ENCODE peak calls at places on chromosomes 6 and 20, in four cellular contexts. R is K562, P is testis, V is ovary. U is an unnamed sample.

GRCh38 chr20:12067686-12068085 is 150.0 kb downstream of the BTBD3 start:
- DNase-seq in V (no peak), P (no peak), R (no peak), U (no peak)

GRCh38 chr20:61609461-61609860 is 357.4 kb downstream of the CDH4 start:
- DNase-seq in V (no peak), P (no peak), R (no peak), U (no peak)

GRCh38 chr20:34301587-34302311 is 1.4 kb downstream of the AHCY start:
- DNase-seq in R (peak), V (no peak), P (no peak), U (no peak)

GRCh38 chr6:1904494-1904854 is 294.8 kb downstream of the FOXC1 start:
- DNase-seq in V (peak), P (peak), R (no peak), U (no peak)

GRCh38 chr6:111852704-111853103 is 20.5 kb downstream of the FYN start:
- DNase-seq in R (no peak), V (no peak), P (no peak), U (no peak)

GRCh38 chr20:2084703-2085102 is 16.9 kb upstream of the STK35 start:
- DNase-seq in R (no peak), V (no peak), P (no peak), U (no peak)

GRCh38 chr6:5050009-5050408 is 35.1 kb upstream of the PPP1R3G start:
- DNase-seq in V (no peak), R (no peak), P (no peak), U (no peak)

GRCh38 chr6:1987640-1988039 is 257.8 kb downstream of the GMDS start:
- DNase-seq in V (no peak), P (no peak), R (no peak), U (no peak)

GRCh38 chr6:115545410-115545986 is 515.2 kb downstream of the FRK start:
- DNase-seq in P (peak), R (no peak), V (no peak), U (peak)

GRCh38 chr6:108941867-108942266 is 93.6 kb downstream of the ARMC2 start:
- DNase-seq in P (no peak), R (no peak), V (no peak), U (no peak)

GRCh38 chr6:5998741-5999687 is 7.7 kb downstream of the NRN1 start:
- DNase-seq in V (no peak), R (peak), P (no peak), U (peak)

GRCh38 chr20:53949319-53949839 is 121.0 kb downstream of the BCAS1 start:
- DNase-seq in R (no peak), V (no peak), P (no peak), U (peak)

GRCh38 chr6:38603966-38604365 is 35.8 kb downstream of the BTBD9 start:
- DNase-seq in R (no peak), V (no peak), P (no peak), U (no peak)

GRCh38 chr20:37327748-37328147 is 18.2 kb upstream of the SRC start:
- DNase-seq in R (no peak), V (peak), P (peak), U (no peak)

GRCh38 chr20:57416296-57417022 is 25.3 kb downstream of the RBM38 start:
- DNase-seq in V (no peak), R (no peak), P (no peak), U (no peak)

GRCh38 chr6:168851460-168852103 is 402.1 kb downstream of the THBS2 start:
- DNase-seq in V (no peak), R (no peak), P (no peak), U (no peak)

GRCh38 chr6:155201461-155202226 is 62.2 kb upstream of the CLDN20 start:
- DNase-seq in P (no peak), R (no peak), V (no peak), U (no peak)

GRCh38 chr6:89356644-89357043 is 4.1 kb upstream of the UBE2J1 start:
- DNase-seq in R (no peak), V (no peak), P (no peak), U (no peak)

GRCh38 chr6:18047406-18047805 is 60.0 kb upstream of the KIF13A start:
- DNase-seq in V (no peak), R (no peak), P (no peak), U (no peak)

GRCh38 chr6:148947621-148948444 is 201.0 kb downstream of the UST start:
- DNase-seq in R (peak), V (peak), P (peak), U (peak)

DNA sequence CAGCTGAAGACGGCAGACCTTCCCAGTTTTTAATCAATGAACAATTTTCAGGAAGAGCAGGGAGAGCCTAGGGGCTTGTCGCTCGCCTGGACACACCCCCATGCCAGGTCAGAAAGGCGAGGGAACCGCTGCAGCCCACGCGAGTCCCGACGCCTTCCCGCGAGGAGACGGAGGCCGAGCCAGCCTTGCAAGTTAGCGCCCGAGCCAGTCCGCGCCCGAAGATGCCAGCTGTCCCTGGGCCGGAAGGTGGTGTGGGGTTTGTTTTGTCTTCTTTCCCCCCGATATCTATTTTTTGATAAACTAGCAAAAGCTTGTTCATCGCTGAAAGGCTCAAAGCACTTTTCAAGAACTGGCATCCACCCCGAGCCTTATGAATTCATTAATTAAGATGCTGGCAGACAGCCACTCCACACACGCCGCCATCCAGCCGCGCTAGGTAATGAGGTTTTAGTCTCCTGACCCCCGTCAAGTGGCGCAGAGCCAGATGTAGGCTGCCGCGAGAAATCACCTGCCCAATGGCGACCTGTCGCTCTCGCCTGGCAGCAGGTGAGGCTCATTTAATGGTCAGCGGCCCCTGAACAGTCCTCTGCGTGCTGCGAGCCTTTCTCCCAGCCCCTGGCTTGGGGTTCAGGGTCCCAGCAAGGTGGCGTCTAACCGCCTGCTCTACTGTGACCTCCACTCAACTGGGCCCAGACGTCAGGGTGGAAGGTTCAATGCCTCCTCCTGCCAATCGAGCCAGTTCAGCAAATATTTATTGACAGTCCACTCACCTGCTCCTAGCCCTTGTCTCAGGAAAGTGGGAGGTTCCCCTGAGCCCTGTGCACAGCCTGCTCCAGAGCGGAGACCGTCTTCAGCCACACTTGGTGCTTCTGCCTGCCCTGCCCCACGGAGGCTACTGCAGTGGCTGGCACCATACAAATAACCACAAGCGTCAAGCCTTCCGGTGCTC is 6.4 kb downstream of the CCDC167 start:
- DNase-seq in P (no peak), R (no peak), V (peak), U (no peak)
- H3K27ac ChIP-seq in P (no peak), R (no peak), V (no peak), U (no peak)

DNA sequence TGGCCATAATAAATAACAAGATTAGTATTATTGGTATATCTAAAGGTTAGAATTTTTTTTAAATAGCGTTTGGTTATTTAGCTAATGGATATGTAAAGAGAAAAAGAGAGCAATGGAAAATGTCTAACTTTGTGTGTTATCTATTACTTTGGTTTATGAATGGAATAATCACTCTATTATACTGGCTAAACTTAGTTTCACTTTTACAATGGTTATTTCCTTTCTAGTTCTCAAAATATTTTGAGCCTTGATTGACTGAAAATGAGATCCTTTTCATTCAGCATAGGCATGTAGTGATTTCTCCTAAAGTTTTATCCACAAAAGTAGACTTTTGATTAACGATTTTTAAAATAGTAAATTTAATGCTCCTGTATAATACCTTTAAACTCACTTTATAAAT is 51.6 kb upstream of the MLIP start:
- DNase-seq in P (no peak), V (no peak), R (no peak), U (no peak)
- H3K4me3 ChIP-seq in P (no peak), V (no peak), R (no peak), U (no peak)

GRCh38 chr6:53961679-53962370 is 149.4 kb upstream of the MLIP start:
- DNase-seq in P (no peak), R (no peak), V (no peak), U (no peak)
- H3K27ac ChIP-seq in P (no peak), R (no peak), V (no peak), U (no peak)

GRCh38 chr6:10033223-10033829 is 381.5 kb downstream of the TFAP2A start:
- DNase-seq in V (no peak), P (no peak), R (no peak), U (no peak)
- H3K4me3 ChIP-seq in V (no peak), P (no peak), R (no peak), U (no peak)

DNA sequence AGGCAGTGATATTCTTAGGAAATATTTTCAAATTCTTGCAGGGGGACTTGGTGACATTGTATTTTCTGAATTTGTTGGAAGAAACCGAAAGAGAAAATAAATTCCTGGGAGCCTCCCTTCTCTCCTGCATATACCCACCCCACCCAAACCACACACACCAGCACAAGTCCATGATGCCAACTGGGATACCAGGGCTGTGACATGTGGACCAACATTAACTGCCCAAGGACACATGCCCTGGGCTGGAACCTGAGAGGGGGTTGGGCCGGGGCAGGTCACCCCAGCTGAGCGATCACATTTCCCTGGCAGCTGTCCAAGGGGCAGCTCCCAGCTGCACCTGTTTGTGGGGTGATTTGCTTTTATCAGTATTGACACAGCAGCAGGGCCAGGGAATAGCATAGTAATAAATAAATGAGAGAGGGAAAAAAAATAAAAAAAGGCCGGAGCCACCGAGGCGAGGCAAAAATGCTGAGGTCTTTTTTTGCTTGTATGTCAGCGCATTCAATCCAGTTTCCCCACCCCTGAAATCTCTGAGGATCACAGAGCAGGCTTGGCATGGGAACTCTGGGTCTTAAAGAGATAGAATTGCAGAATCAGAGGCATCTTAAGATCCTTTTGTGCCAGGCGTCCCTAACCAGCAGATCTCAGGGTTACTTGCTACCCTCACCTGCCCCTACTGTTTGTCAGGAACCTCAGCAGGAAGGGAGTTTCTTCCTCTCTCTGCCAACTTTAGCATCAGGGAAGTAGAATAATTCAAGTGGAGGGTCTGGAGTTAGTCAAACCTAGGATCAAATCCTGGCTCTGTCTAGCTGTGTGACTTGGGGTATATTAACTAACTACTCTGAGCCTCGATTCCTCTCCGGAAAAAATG is 66.5 kb upstream of the PIM1 start:
- DNase-seq in V (peak), R (peak), P (no peak), U (peak)
- H3K27ac ChIP-seq in V (peak), R (peak), P (peak), U (peak)

GRCh38 chr6:14210663-14211595 is 93.4 kb downstream of the CD83 start:
- DNase-seq in V (peak), P (peak), R (peak), U (peak)

GRCh38 chr6:14211596-14211961 is 94.0 kb downstream of the CD83 start:
- DNase-seq in P (peak), R (peak), V (peak), U (peak)

GRCh38 chr6:14212632-14213031 is 95.1 kb downstream of the CD83 start:
- DNase-seq in P (no peak), R (no peak), V (no peak), U (no peak)

GRCh38 chr6:14210077-14210476 is 92.5 kb downstream of the CD83 start:
- DNase-seq in P (no peak), V (no peak), R (no peak), U (no peak)

DNA sequence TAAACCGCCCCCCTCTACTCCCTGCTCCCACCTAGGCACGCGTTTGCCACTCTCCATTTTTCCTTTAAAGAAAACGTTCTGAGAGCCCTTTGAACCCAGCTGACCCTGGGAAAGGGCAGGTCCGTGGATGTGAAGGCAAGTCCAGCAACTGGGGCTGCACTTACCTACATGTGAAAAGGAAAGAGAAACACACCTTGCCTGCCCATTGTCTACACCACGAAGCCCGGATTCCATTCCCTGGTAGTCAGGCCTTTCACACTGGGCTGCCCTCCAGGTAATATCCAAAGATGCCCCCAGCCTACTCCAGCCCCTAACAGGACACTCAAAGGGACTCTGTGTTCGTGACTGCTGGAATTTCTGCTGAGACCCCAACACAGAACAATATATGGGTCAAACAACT is 94.4 kb downstream of the CD83 start:
- DNase-seq in V (no peak), P (no peak), R (no peak), U (no peak)
- H3K4me3 ChIP-seq in V (peak), P (peak), R (no peak), U (no peak)

GRCh38 chr20:51800132-51800721 is 2.1 kb downstream of the SALL4 start:
- DNase-seq in V (peak), R (peak), P (peak), U (peak)

GRCh38 chr20:51799586-51799985 is 2.7 kb downstream of the SALL4 start:
- DNase-seq in R (no peak), P (no peak), V (no peak), U (no peak)

GRCh38 chr20:51800769-51801219 is 1.5 kb downstream of the SALL4 start:
- DNase-seq in P (peak), R (no peak), V (no peak), U (no peak)

GRCh38 chr20:51802170-51802745 is at the start of gene SALL4:
- DNase-seq in P (peak), R (no peak), V (no peak), U (peak)

GRCh38 chr20:51801220-51801991 is 915 bp downstream of the SALL4 start:
- DNase-seq in R (no peak), V (no peak), P (no peak), U (no peak)
- H3K27ac ChIP-seq in R (no peak), V (no peak), P (peak), U (no peak)

GRCh38 chr20:21546355-21546754 is 32.5 kb upstream of the NKX2-2 start:
- DNase-seq in R (no peak), P (no peak), V (no peak), U (no peak)
- H3K4me3 ChIP-seq in R (no peak), P (no peak), V (no peak), U (no peak)